ENCODE peak calls at places on chromosome 5, in nine cellular contexts. L, R, P, B, Y, G, D, U and S are unnamed samples.

GRCh38 chr5:102628449-102629175 is 126.5 kb upstream of the PAM start:
- DNase-seq in L (no peak), R (peak; percentile 18), P (no peak), B (peak; percentile 11), Y (no peak), G (peak; percentile 16), D (no peak), U (no peak), S (no peak)

GRCh38 chr5:14410068-14410941 is 171.3 kb upstream of the OTULINL start:
- DNase-seq in L (no peak), R (peak; percentile 91), P (no peak), B (no peak), Y (no peak), G (no peak), D (no peak), U (no peak), S (no peak)

GRCh38 chr5:178155065-178155464 is 1.4 kb upstream of the NHP2 start:
- DNase-seq in L (no peak), R (no peak), P (no peak), B (no peak), Y (no peak), G (no peak), D (no peak), U (no peak), S (no peak)

GRCh38 chr5:76303917-76304316 is 99.2 kb upstream of the IQGAP2 start:
- DNase-seq in L (peak; percentile 54), R (no peak), P (no peak), B (no peak), Y (peak; percentile 42), G (no peak), D (no peak), U (peak; percentile 91), S (no peak)

GRCh38 chr5:2277886-2278285 is 395.2 kb upstream of the IRX4 start:
- DNase-seq in L (no peak), R (no peak), P (no peak), B (no peak), Y (no peak), G (no peak), D (no peak), U (no peak), S (no peak)

GRCh38 chr5:27267209-27267824 is 228.9 kb upstream of the CDH9 start:
- DNase-seq in L (no peak), R (no peak), P (no peak), B (no peak), Y (no peak), G (no peak), D (no peak), U (no peak), S (no peak)

GRCh38 chr5:134659922-134660321 is 11.3 kb downstream of the SEC24A start:
- DNase-seq in L (no peak), R (no peak), P (no peak), B (no peak), Y (no peak), G (no peak), D (no peak), U (no peak), S (no peak)

GRCh38 chr5:96861044-96861443 is 15.3 kb upstream of the ERAP2 start:
- DNase-seq in L (no peak), R (no peak), P (no peak), B (no peak), Y (no peak), G (no peak), D (no peak), U (no peak), S (no peak)

GRCh38 chr5:150587830-150588494 is 52.5 kb upstream of the SYNPO start:
- DNase-seq in L (no peak), R (peak; percentile 56), P (no peak), B (no peak), Y (no peak), G (no peak), D (no peak), U (no peak), S (no peak)

GRCh38 chr5:78287833-78288232 is 6.7 kb downstream of the AP3B1 start:
- DNase-seq in L (no peak), R (peak; percentile 74), P (no peak), B (no peak), Y (no peak), G (peak; percentile 68), D (peak; percentile 34), U (no peak), S (no peak)

GRCh38 chr5:14859980-14860379 is 11.6 kb downstream of the ANKH start:
- DNase-seq in L (no peak), R (no peak), P (no peak), B (no peak), Y (no peak), G (no peak), D (no peak), U (no peak), S (no peak)